ENCODE peak calls at places on chromosomes 2 and 18, in eight cellular contexts. T is adrenal gland, E is H54, S is breast epithelium, B is Peyer's patch, P is body of pancreas, R is GM12891, H is uterus. F is an unnamed sample.

GRCh38 chr18:21914739-21915319 is 174.2 kb downstream of the MIB1 start:
- DNase-seq in P (peak; percentile 37), S (no peak), B (no peak), E (peak; percentile 10), T (peak; percentile 55), R (no peak), H (no peak), F (no peak)

GRCh38 chr2:60492550-60492949 is 60.9 kb downstream of the BCL11A start:
- DNase-seq in R (no peak), T (no peak), P (no peak), B (no peak), S (no peak), E (no peak), H (no peak), F (no peak)

GRCh38 chr18:3663870-3664512 is 214.0 kb downstream of the TGIF1 start:
- DNase-seq in T (no peak), E (no peak), B (no peak), P (no peak), R (no peak), H (no peak), S (no peak), F (no peak)

GRCh38 chr2:39124770-39125075 is 3.9 kb upstream of the SOS1 start:
- DNase-seq in P (no peak), R (no peak), H (no peak), B (no peak), T (no peak), S (no peak), E (no peak), F (no peak)

GRCh38 chr18:35616664-35617423 is 35.3 kb downstream of the GALNT1 start:
- DNase-seq in T (no peak), H (no peak), S (no peak), E (peak; percentile 19), R (no peak), B (no peak), P (no peak), F (no peak)

GRCh38 chr2:71830497-71831207 is 317.0 kb downstream of the CYP26B1 start:
- DNase-seq in P (no peak), T (no peak), R (no peak), S (no peak), E (peak; percentile 42), B (no peak), H (no peak), F (no peak)

GRCh38 chr18:56574827-56575226 is 63.6 kb downstream of the TXNL1 start:
- DNase-seq in S (no peak), E (no peak), R (no peak), P (peak; percentile 43), B (no peak), T (peak; percentile 46), H (no peak), F (no peak)

GRCh38 chr2:208984376-208985100 is 439.3 kb upstream of the MAP2 start:
- DNase-seq in H (no peak), E (no peak), S (no peak), P (no peak), R (no peak), T (peak; percentile 41), B (no peak), F (no peak)

GRCh38 chr2:201132518-201132917 is 16.6 kb downstream of the CFLAR start:
- DNase-seq in B (no peak), S (no peak), T (no peak), R (no peak), E (no peak), H (no peak), P (no peak), F (no peak)

GRCh38 chr2:23523651-23524260 is 138.8 kb downstream of the KLHL29 start:
- DNase-seq in S (peak; percentile 46), R (no peak), E (no peak), P (peak; percentile 29), H (peak; percentile 69), T (peak; percentile 79), B (no peak), F (peak; percentile 79)

GRCh38 chr2:23522726-23523410 is 137.9 kb downstream of the KLHL29 start:
- DNase-seq in E (no peak), H (no peak), B (no peak), R (no peak), P (no peak), T (no peak), S (no peak), F (no peak)

GRCh38 chr2:23525137-23525765 is 140.3 kb downstream of the KLHL29 start:
- DNase-seq in E (no peak), P (no peak), R (no peak), B (no peak), T (peak; percentile 50), H (no peak), S (peak; percentile 69), F (no peak)

GRCh38 chr2:23526114-23526513 is 141.1 kb downstream of the KLHL29 start:
- DNase-seq in B (no peak), R (no peak), S (no peak), E (no peak), P (no peak), H (no peak), T (no peak), F (no peak)

GRCh38 chr2:23524261-23524706 is 139.3 kb downstream of the KLHL29 start:
- DNase-seq in E (peak; percentile 90), T (peak; percentile 89), B (no peak), R (no peak), P (peak; percentile 27), S (peak; percentile 89), H (peak; percentile 52), F (peak; percentile 91)
- TF ChIP-seq POLR2A in E (no peak), T (no peak), B (no peak), R (no peak), P (no peak), S (no peak), H (no peak), F (peak; percentile 89)

DNA sequence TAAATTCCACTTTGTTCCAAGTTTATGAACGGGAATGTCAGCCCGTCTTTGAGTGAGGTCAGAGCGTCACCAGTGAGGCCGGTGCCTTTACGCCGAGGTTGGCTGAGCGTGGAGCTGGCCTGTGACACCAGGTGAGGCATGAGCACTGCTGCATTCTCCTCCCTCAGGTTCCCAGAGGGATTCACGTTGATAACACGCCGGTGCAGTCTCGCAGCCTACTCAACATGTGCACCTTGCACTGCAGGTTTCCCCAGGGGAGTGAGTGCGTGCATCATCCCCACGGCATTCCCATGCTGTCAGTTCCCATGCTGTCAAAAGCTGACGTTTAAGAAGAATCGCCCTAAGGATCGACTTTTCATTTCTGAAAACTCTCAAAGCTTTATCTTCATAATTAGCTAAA is 213.3 kb downstream of the LDLRAD4 start:
- DNase-seq in S (no peak), P (no peak), T (no peak), B (no peak), R (no peak), H (no peak), E (no peak), F (no peak)
- TF ChIP-seq POLR2A in S (no peak), P (no peak), T (no peak), B (no peak), R (no peak), H (no peak), E (no peak), F (no peak)

DNA sequence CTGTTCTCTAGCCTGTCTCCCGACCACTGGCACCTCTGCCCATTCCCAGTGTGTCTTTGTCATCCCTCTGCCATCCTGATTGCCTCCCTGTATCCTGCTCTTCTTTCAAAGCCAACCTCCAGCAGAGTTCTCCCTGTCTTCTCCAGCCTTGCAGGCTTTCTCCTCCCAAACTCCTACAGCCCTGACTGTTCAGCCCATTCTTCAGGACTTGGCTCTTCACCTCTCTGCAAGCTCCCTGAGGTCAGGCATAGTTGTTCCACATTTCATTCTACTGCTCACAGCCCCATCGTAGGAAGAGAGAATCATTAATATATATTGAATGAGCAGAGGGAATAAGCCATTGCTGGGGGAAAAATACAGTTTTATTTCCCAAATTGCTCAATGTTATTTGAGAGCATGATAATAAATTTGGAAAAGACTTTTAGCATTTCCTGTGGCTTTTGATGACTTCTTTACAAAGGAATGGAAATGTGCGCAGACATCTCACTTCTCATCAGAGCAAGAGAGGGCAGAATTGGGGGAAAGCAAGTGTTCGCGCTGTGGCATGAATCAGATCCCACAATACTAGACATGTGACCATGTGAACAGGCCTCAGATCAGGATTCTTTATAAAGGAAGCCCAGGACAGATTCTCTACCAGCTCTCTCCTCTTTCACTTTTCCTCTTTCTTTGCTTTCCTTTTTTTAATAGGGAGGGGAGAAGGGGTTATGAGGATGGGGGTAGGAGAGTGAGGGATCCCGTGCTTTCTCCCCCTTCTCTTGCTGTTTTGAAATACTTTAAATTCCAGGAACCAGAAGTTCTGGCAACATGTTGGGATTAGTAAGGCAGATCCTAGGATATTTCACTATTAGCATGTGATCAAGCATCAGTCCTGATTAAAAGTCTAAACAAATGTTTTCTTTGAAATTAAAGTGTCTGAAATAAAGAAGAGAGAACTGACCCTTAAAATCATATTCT is 37.5 kb downstream of the EPAS1 start:
- DNase-seq in P (no peak), S (no peak), T (no peak), R (no peak), B (no peak), H (peak; percentile 33), E (peak; percentile 55), F (no peak)
- TF ChIP-seq POLR2A in P (no peak), S (no peak), T (no peak), R (no peak), B (no peak), H (no peak), E (no peak), F (no peak)

GRCh38 chr2:164781394-164781793 is 60.2 kb downstream of the COBLL1 start:
- DNase-seq in E (no peak), R (no peak), B (no peak), S (no peak), P (no peak), H (no peak), T (no peak), F (no peak)

GRCh38 chr2:164779383-164780057 is 62.1 kb downstream of the COBLL1 start:
- DNase-seq in S (no peak), E (no peak), R (no peak), B (no peak), T (no peak), H (no peak), P (no peak), F (no peak)

GRCh38 chr2:164784376-164784775 is 57.2 kb downstream of the COBLL1 start:
- DNase-seq in H (no peak), E (no peak), T (no peak), P (no peak), R (no peak), S (no peak), B (no peak), F (no peak)

GRCh38 chr2:164780611-164781167 is 60.9 kb downstream of the COBLL1 start:
- DNase-seq in B (no peak), R (no peak), H (no peak), S (no peak), E (no peak), T (no peak), P (no peak), F (no peak)

GRCh38 chr2:164782323-164782722 is 59.3 kb downstream of the COBLL1 start:
- DNase-seq in E (no peak), H (no peak), S (no peak), R (no peak), P (no peak), B (no peak), T (no peak), F (no peak)
- TF ChIP-seq POLR2A in E (no peak), H (no peak), S (no peak), R (no peak), P (no peak), B (no peak), T (no peak), F (no peak)